ENCODE peak calls at places on chromosomes 6 and 20, in nine cellular contexts. A, T, D, N, J, X, Z, V and M are unnamed samples.

GRCh38 chr6:161379828-161380598 is 106.2 kb upstream of the AGPAT4 start:
- DNase-seq in A (no peak), T (no peak), D (no peak), N (no peak), J (no peak), X (no peak), Z (no peak), V (peak), M (no peak)

GRCh38 chr20:57030611-57031600 is 235.5 kb downstream of the BMP7 start:
- DNase-seq in A (no peak), T (no peak), D (no peak), N (no peak), J (no peak), X (no peak), Z (no peak), V (peak), M (no peak)

GRCh38 chr20:5073154-5074049 is 46.4 kb downstream of the PCNA start:
- DNase-seq in A (peak), T (peak), D (no peak), N (peak), J (peak), X (peak), Z (no peak), V (peak), M (no peak)

GRCh38 chr6:46175446-46175845 is 4.7 kb upstream of the ENPP5 start:
- DNase-seq in A (no peak), T (no peak), D (no peak), N (no peak), J (no peak), X (no peak), Z (no peak), V (no peak), M (no peak)

GRCh38 chr6:104705095-104705707 is 154.5 kb downstream of the HACE1 start:
- DNase-seq in A (peak), T (no peak), D (no peak), N (no peak), J (peak), X (no peak), Z (no peak), V (peak), M (no peak)

GRCh38 chr6:48151142-48151541 is 40.1 kb upstream of the PTCHD4 start:
- DNase-seq in A (peak), T (no peak), D (no peak), N (no peak), J (no peak), X (no peak), Z (no peak), V (peak), M (no peak)

GRCh38 chr20:40467014-40467413 is 222.0 kb downstream of the MAFB start:
- DNase-seq in A (no peak), T (no peak), D (no peak), N (no peak), J (no peak), X (no peak), Z (no peak), V (no peak), M (no peak)

GRCh38 chr6:57257911-57258541 is 35.9 kb upstream of the RAB23 start:
- DNase-seq in A (no peak), T (no peak), D (no peak), N (no peak), J (no peak), X (no peak), Z (no peak), V (peak), M (no peak)

GRCh38 chr20:15578059-15578458 is 995.2 kb downstream of the KIF16B start:
- DNase-seq in A (no peak), T (no peak), D (no peak), N (no peak), J (no peak), X (no peak), Z (no peak), V (no peak), M (no peak)

GRCh38 chr6:68834561-68834960 is 199.5 kb downstream of the ADGRB3 start:
- DNase-seq in A (no peak), T (no peak), D (no peak), N (no peak), J (no peak), X (no peak), Z (no peak), V (no peak), M (no peak)

GRCh38 chr6:14031516-14031915 is 86.1 kb upstream of the CD83 start:
- DNase-seq in A (no peak), T (no peak), D (no peak), N (no peak), J (no peak), X (no peak), Z (no peak), V (peak), M (no peak)

GRCh38 chr6:132812255-132812732 is 2.1 kb upstream of the RPS12 start:
- DNase-seq in A (peak), T (no peak), D (no peak), N (no peak), J (no peak), X (no peak), Z (no peak), V (peak), M (no peak)

GRCh38 chr6:1952726-1953360 is 292.6 kb downstream of the GMDS start:
- DNase-seq in A (peak), T (no peak), D (no peak), N (no peak), J (no peak), X (no peak), Z (no peak), V (peak), M (no peak)

GRCh38 chr6:52815167-52816092 is 11.8 kb upstream of the GSTA1 start:
- DNase-seq in A (peak), T (no peak), D (peak), N (no peak), J (peak), X (no peak), Z (peak), V (peak), M (peak)

GRCh38 chr6:129597023-129597713 is 112.8 kb downstream of the ARHGAP18 start:
- DNase-seq in A (no peak), T (no peak), D (no peak), N (no peak), J (no peak), X (no peak), Z (no peak), V (no peak), M (no peak)

GRCh38 chr20:41353530-41353929 is 12.9 kb downstream of the LPIN3 start:
- DNase-seq in A (no peak), T (no peak), D (no peak), N (no peak), J (no peak), X (no peak), Z (no peak), V (no peak), M (no peak)

GRCh38 chr6:15260099-15260821 is 14.4 kb downstream of the JARID2 start:
- DNase-seq in A (no peak), T (no peak), D (no peak), N (no peak), J (no peak), X (no peak), Z (no peak), V (peak), M (no peak)

GRCh38 chr6:157853018-157853805 is 30.2 kb downstream of the SNX9 start:
- DNase-seq in A (no peak), T (no peak), D (no peak), N (no peak), J (no peak), X (no peak), Z (no peak), V (no peak), M (no peak)

GRCh38 chr6:16369108-16369507 is 130.7 kb downstream of the GMPR start:
- DNase-seq in A (no peak), T (no peak), D (no peak), N (no peak), J (no peak), X (no peak), Z (no peak), V (no peak), M (no peak)

GRCh38 chr6:115629415-115629814 is 431.3 kb downstream of the FRK start:
- DNase-seq in A (no peak), T (no peak), D (no peak), N (no peak), J (no peak), X (no peak), Z (no peak), V (no peak), M (no peak)

GRCh38 chr6:111445786-111446395 is 37.1 kb downstream of the REV3L start:
- DNase-seq in A (no peak), T (no peak), D (no peak), N (no peak), J (no peak), X (no peak), Z (no peak), V (no peak), M (no peak)

GRCh38 chr20:46216770-46217464 is 91.4 kb downstream of the CDH22 start:
- DNase-seq in A (no peak), T (no peak), D (no peak), N (no peak), J (no peak), X (no peak), Z (no peak), V (no peak), M (no peak)

GRCh38 chr20:50376888-50377459 is 133.2 kb upstream of the PTPN1 start:
- DNase-seq in A (peak), T (no peak), D (no peak), N (no peak), J (no peak), X (no peak), Z (no peak), V (no peak), M (no peak)

GRCh38 chr20:25083773-25084615 is 2.1 kb upstream of the VSX1 start:
- DNase-seq in A (no peak), T (no peak), D (peak), N (peak), J (peak), X (no peak), Z (no peak), V (no peak), M (no peak)

GRCh38 chr20:3046677-3047462 is 1.0 kb downstream of the MRPS26 start:
- DNase-seq in A (peak), T (no peak), D (peak), N (no peak), J (peak), X (no peak), Z (no peak), V (peak), M (no peak)

GRCh38 chr6:63635563-63636515 is at the start of gene PHF3:
- DNase-seq in A (peak), T (peak), D (peak), N (peak), J (peak), X (peak), Z (peak), V (peak), M (peak)
- TF ChIP-seq CTCF in A (peak), T (no peak), D (peak), N (peak), J (peak), X (peak), Z (no peak), V (peak), M (no peak)

GRCh38 chr6:158869604-158870417 is 50.6 kb upstream of the EZR start:
- DNase-seq in A (peak), T (peak), D (peak), N (peak), J (peak), X (no peak), Z (peak), V (peak), M (peak)
- TF ChIP-seq CTCF in A (peak), T (no peak), D (peak), N (no peak), J (no peak), X (peak), Z (no peak), V (no peak), M (no peak)

DNA sequence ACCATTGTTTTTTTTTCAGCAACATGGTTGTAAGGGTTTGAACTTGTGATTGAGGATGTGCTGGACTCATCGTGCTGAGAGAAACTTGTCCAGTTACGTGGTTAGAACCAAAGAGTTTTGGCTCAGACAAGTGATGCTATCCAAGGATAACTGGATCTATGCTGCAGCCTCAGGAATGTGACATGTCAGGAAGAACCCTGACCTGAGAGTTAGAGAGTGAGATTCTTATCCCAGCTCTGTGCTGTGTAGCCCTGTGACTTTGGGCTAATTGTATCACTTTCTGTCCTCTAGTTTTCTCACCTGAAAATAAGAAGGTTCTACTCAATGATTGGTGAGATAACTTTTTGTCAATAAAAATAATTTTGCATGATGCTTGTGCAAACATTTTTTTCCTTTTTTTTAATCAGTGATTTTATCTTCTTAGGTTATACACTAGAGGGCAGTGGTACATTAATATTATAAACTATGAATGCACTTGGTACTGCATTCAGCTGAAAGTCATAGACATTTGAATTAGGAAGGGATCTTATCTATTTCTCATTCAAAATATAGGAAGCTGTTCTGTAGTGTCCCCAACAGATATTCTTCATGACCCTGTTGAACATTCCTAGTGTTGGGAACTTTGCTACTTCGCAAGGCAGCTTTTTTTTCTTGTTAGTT is 141.1 kb downstream of the RNF144B start:
- DNase-seq in A (peak), T (no peak), D (no peak), N (no peak), J (no peak), X (no peak), Z (no peak), V (peak), M (no peak)
- TF ChIP-seq CTCF in A (peak), T (no peak), D (peak), N (no peak), J (peak), X (peak), Z (no peak), V (no peak), M (no peak)

GRCh38 chr6:12099623-12100022 is 87.5 kb downstream of the HIVEP1 start:
- DNase-seq in A (no peak), T (no peak), D (no peak), N (no peak), J (no peak), X (no peak), Z (no peak), V (no peak), M (no peak)
- TF ChIP-seq CTCF in A (no peak), T (no peak), D (no peak), N (no peak), J (no peak), X (no peak), Z (no peak), V (no peak), M (no peak)

DNA sequence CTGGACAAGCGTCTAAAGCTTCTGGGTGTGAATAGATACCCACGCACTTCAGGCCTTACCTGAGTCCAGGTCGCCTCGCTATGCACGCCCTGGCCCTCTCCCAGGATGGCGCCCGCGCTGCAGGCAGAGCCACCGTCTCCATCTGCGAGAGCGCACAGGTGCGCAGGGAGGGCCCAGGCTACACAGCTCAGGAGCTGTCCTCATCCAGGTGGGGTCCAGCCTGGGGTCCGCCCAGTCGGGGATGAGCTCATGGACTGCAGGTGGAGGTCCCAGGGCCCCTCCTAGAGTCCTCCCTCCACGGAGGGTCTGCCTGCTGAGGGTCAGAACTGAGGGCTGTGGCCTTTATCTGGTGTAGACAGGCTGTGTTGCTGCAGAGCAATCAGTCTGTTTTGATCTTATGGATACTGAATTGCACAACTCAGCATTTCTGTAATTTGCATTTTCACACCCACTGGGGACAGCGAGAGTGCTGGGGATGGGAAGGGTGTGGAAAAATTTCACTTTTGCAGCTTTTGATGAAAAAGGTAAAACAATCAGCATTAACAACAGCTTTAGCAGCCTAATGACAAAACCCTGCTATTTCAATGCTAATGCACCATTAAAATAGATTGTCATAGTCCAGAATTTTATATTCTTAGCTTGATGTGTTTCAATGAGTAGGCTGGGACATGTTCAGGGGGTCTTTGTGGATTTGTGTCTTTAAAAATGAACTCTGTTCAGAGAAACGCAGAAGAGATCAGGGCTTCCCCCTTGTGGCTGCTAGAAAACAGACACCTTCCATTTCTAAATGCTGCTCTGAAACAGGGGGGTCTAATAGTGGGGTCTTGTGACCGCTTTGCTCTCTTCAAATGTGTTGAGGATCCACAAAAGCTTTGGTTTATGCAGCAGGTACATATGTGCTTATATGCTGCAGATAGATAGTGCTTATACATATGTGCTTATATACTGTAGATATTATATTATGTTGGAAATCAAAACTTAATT is 77.8 kb upstream of the PHACTR3 start:
- DNase-seq in A (no peak), T (no peak), D (no peak), N (no peak), J (no peak), X (no peak), Z (no peak), V (no peak), M (no peak)
- TF ChIP-seq CTCF in A (peak), T (no peak), D (peak), N (no peak), J (peak), X (peak), Z (no peak), V (peak), M (no peak)

GRCh38 chr6:122697458-122697857 is 82.1 kb upstream of the FABP7 start:
- DNase-seq in A (no peak), T (no peak), D (no peak), N (no peak), J (no peak), X (no peak), Z (no peak), V (no peak), M (no peak)

GRCh38 chr6:122696079-122696478 is 83.4 kb upstream of the FABP7 start:
- DNase-seq in A (peak), T (no peak), D (no peak), N (no peak), J (no peak), X (no peak), Z (no peak), V (peak), M (no peak)

GRCh38 chr6:122695188-122695587 is 84.3 kb upstream of the FABP7 start:
- DNase-seq in A (no peak), T (no peak), D (no peak), N (no peak), J (no peak), X (no peak), Z (no peak), V (no peak), M (no peak)

GRCh38 chr6:122692807-122693580 is 82.8 kb downstream of the PKIB start:
- DNase-seq in A (no peak), T (no peak), D (no peak), N (no peak), J (no peak), X (no peak), Z (no peak), V (no peak), M (no peak)

GRCh38 chr6:122696853-122697252 is 82.7 kb upstream of the FABP7 start:
- DNase-seq in A (peak), T (no peak), D (no peak), N (no peak), J (no peak), X (no peak), Z (no peak), V (no peak), M (no peak)
- TF ChIP-seq CTCF in A (no peak), T (no peak), D (no peak), N (no peak), J (no peak), X (no peak), Z (no peak), V (no peak), M (no peak)

DNA sequence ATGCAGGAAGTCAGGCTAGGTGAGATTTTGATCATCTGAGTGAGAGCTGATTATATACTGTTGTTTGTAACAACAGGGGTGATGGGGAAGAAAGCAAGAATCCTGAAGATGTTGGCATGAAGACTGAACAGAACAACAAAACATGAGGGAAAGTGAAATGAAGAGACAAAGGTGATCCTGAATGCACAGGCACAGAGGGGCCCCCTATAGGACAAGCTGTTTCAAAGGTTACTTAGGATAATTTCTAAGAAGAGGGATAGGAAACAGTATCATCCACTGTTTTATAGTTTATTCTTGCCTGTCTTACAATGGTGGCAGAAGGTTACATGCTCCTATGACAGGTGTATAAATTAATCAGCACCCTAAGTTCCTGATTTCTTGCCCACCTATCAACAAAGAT is 192.2 kb downstream of the EDN1 start:
- DNase-seq in A (peak), T (no peak), D (no peak), N (no peak), J (no peak), X (no peak), Z (no peak), V (no peak), M (no peak)
- TF ChIP-seq CTCF in A (peak), T (no peak), D (peak), N (no peak), J (no peak), X (peak), Z (no peak), V (no peak), M (no peak)